ENCODE peak calls at places on chromosomes 16 and 17, in four cellular contexts. One of them, this sample, is unnamed.

GRCh38 chr17:19785854-19786253 is 37.8 kb upstream of the ALDH3A1 start:
- DNase-seq in HepG2: no peak
- DNase-seq in HCT116: no peak
- DNase-seq in K562: no peak
- DNase-seq in this sample: no peak

GRCh38 chr17:58409432-58409831 is 7.9 kb downstream of the RNF43 start:
- DNase-seq in HepG2: no peak
- DNase-seq in HCT116: no peak
- DNase-seq in K562: no peak
- DNase-seq in this sample: no peak

GRCh38 chr16:59865071-59865671 is 1131.1 kb upstream of the GOT2 start:
- DNase-seq in HCT116: no peak
- DNase-seq in K562: no peak
- DNase-seq in HepG2: no peak
- DNase-seq in this sample: no peak

GRCh38 chr17:19650826-19651225 is 2.3 kb downstream of the ALDH3A2 start:
- DNase-seq in HCT116: no peak
- DNase-seq in HepG2: no peak
- DNase-seq in K562: no peak
- DNase-seq in this sample: no peak

GRCh38 chr17:61002316-61002736 is 324.7 kb downstream of the BCAS3 start:
- DNase-seq in HCT116: peak
- DNase-seq in K562: peak
- DNase-seq in HepG2: peak
- DNase-seq in this sample: peak

GRCh38 chr17:73591278-73592078 is 52.8 kb downstream of the SDK2 start:
- DNase-seq in HepG2: no peak
- DNase-seq in K562: no peak
- DNase-seq in HCT116: no peak
- DNase-seq in this sample: no peak

GRCh38 chr17:17342242-17342945 is 39.2 kb downstream of the NT5M start:
- DNase-seq in K562: no peak
- DNase-seq in HCT116: no peak
- DNase-seq in HepG2: no peak
- DNase-seq in this sample: no peak

GRCh38 chr17:37047631-37048104 is 98.9 kb downstream of the AATF start:
- DNase-seq in HepG2: peak
- DNase-seq in HCT116: peak
- DNase-seq in K562: peak
- DNase-seq in this sample: peak

GRCh38 chr17:42797067-42798007 is 1.2 kb downstream of the COA3 start:
- DNase-seq in K562: no peak
- DNase-seq in HepG2: peak
- DNase-seq in HCT116: no peak
- DNase-seq in this sample: no peak

GRCh38 chr16:72884037-72884436 is 163.9 kb downstream of the ZFHX3 start:
- DNase-seq in K562: no peak
- DNase-seq in HCT116: no peak
- DNase-seq in HepG2: no peak
- DNase-seq in this sample: no peak

GRCh38 chr16:24858219-24859041 is 12.7 kb downstream of the SLC5A11 start:
- DNase-seq in HepG2: peak
- DNase-seq in K562: peak
- DNase-seq in HCT116: no peak
- DNase-seq in this sample: no peak

GRCh38 chr16:50509521-50510341 is 38.5 kb upstream of the NKD1 start:
- DNase-seq in HepG2: peak
- DNase-seq in HCT116: peak
- DNase-seq in K562: peak
- DNase-seq in this sample: peak

GRCh38 chr17:61400058-61400785 is 579 bp downstream of the TBX2 start:
- DNase-seq in HepG2: no peak
- DNase-seq in HCT116: no peak
- DNase-seq in K562: no peak
- DNase-seq in this sample: peak

GRCh38 chr16:57092786-57093301 is 461 bp downstream of the CPNE2 start:
- DNase-seq in HCT116: no peak
- DNase-seq in K562: peak
- DNase-seq in HepG2: no peak
- DNase-seq in this sample: peak

GRCh38 chr16:10989494-10989893 is 45.1 kb downstream of the CLEC16A start:
- DNase-seq in HCT116: no peak
- DNase-seq in HepG2: no peak
- DNase-seq in K562: no peak
- DNase-seq in this sample: peak

GRCh38 chr17:77516902-77517301 is 376.1 kb downstream of the SEC14L1 start:
- DNase-seq in K562: no peak
- DNase-seq in HCT116: no peak
- DNase-seq in HepG2: no peak
- DNase-seq in this sample: no peak

GRCh38 chr17:78925234-78925633 is at the start of gene TIMP2:
- DNase-seq in HepG2: peak
- DNase-seq in K562: peak
- DNase-seq in HCT116: no peak
- DNase-seq in this sample: peak

GRCh38 chr17:52024296-52024870 is 134.1 kb downstream of the CA10 start:
- DNase-seq in K562: no peak
- DNase-seq in HepG2: no peak
- DNase-seq in HCT116: no peak
- DNase-seq in this sample: peak

GRCh38 chr16:17379121-17379571 is 91.6 kb downstream of the XYLT1 start:
- DNase-seq in HCT116: no peak
- DNase-seq in HepG2: no peak
- DNase-seq in K562: no peak
- DNase-seq in this sample: peak

GRCh38 chr16:77434365-77435239 is at the start of gene ADAMTS18:
- DNase-seq in K562: no peak
- DNase-seq in HepG2: no peak
- DNase-seq in HCT116: no peak
- DNase-seq in this sample: peak

GRCh38 chr17:2705263-2705662 is 6.3 kb downstream of the CLUH start:
- DNase-seq in HCT116: no peak
- DNase-seq in K562: no peak
- DNase-seq in HepG2: peak
- DNase-seq in this sample: no peak

GRCh38 chr17:82449136-82449882 is 1.2 kb downstream of the CYBC1 start:
- DNase-seq in HepG2: no peak
- DNase-seq in K562: no peak
- DNase-seq in HCT116: no peak
- DNase-seq in this sample: peak

GRCh38 chr16:86983621-86984020 is 333.6 kb downstream of the C16orf95 start:
- DNase-seq in HepG2: no peak
- DNase-seq in HCT116: no peak
- DNase-seq in K562: no peak
- DNase-seq in this sample: no peak

GRCh38 chr16:25126820-25127232 is 15.3 kb downstream of the LCMT1 start:
- DNase-seq in K562: peak
- DNase-seq in HepG2: peak
- DNase-seq in HCT116: no peak
- DNase-seq in this sample: no peak

GRCh38 chr16:58070585-58070984 is 45.0 kb downstream of the MMP15 start:
- DNase-seq in HCT116: no peak
- DNase-seq in K562: peak
- DNase-seq in HepG2: no peak
- DNase-seq in this sample: no peak

GRCh38 chr17:80761421-80761871 is 216.8 kb downstream of the RPTOR start:
- DNase-seq in K562: no peak
- DNase-seq in HCT116: peak
- DNase-seq in HepG2: no peak
- DNase-seq in this sample: no peak
- TF ChIP-seq ELF1 in K562: no peak
- TF ChIP-seq ELF1 in HCT116: no peak
- TF ChIP-seq ELF1 in HepG2: no peak
- TF ChIP-seq ELF1 in this sample: no peak

GRCh38 chr17:14201087-14201486 is 35.6 kb downstream of the CDRT15 start:
- DNase-seq in HepG2: no peak
- DNase-seq in K562: no peak
- DNase-seq in HCT116: no peak
- DNase-seq in this sample: no peak

GRCh38 chr17:14203392-14203791 is 33.3 kb downstream of the CDRT15 start:
- DNase-seq in K562: peak
- DNase-seq in HepG2: no peak
- DNase-seq in HCT116: no peak
- DNase-seq in this sample: no peak

GRCh38 chr17:14202388-14203166 is 34.1 kb downstream of the CDRT15 start:
- DNase-seq in HepG2: no peak
- DNase-seq in K562: no peak
- DNase-seq in HCT116: no peak
- DNase-seq in this sample: no peak

GRCh38 chr17:14200354-14200753 is 36.3 kb downstream of the CDRT15 start:
- DNase-seq in K562: no peak
- DNase-seq in HepG2: no peak
- DNase-seq in HCT116: no peak
- DNase-seq in this sample: no peak

GRCh38 chr17:14201595-14201994 is 35.1 kb downstream of the CDRT15 start:
- DNase-seq in HCT116: no peak
- DNase-seq in K562: no peak
- DNase-seq in HepG2: no peak
- DNase-seq in this sample: no peak
- TF ChIP-seq ELF1 in HCT116: no peak
- TF ChIP-seq ELF1 in K562: no peak
- TF ChIP-seq ELF1 in HepG2: no peak
- TF ChIP-seq ELF1 in this sample: no peak

GRCh38 chr16:67458121-67458641 is 22.8 kb downstream of the ATP6V0D1 start:
- DNase-seq in K562: no peak
- DNase-seq in HCT116: no peak
- DNase-seq in HepG2: no peak
- DNase-seq in this sample: no peak
- TF ChIP-seq ELF1 in K562: no peak
- TF ChIP-seq ELF1 in HCT116: no peak
- TF ChIP-seq ELF1 in HepG2: no peak
- TF ChIP-seq ELF1 in this sample: no peak

GRCh38 chr17:7003745-7004144 is 7.9 kb downstream of the ALOX12 start:
- DNase-seq in HepG2: no peak
- DNase-seq in K562: no peak
- DNase-seq in HCT116: no peak
- DNase-seq in this sample: no peak
- TF ChIP-seq ELF1 in HepG2: no peak
- TF ChIP-seq ELF1 in K562: no peak
- TF ChIP-seq ELF1 in HCT116: no peak
- TF ChIP-seq ELF1 in this sample: no peak

GRCh38 chr16:21264226-21265036 is 13.7 kb downstream of the CRYM start:
- DNase-seq in K562: no peak
- DNase-seq in HCT116: no peak
- DNase-seq in HepG2: peak
- DNase-seq in this sample: no peak
- TF ChIP-seq ELF1 in K562: no peak
- TF ChIP-seq ELF1 in HCT116: no peak
- TF ChIP-seq ELF1 in HepG2: no peak
- TF ChIP-seq ELF1 in this sample: no peak

DNA sequence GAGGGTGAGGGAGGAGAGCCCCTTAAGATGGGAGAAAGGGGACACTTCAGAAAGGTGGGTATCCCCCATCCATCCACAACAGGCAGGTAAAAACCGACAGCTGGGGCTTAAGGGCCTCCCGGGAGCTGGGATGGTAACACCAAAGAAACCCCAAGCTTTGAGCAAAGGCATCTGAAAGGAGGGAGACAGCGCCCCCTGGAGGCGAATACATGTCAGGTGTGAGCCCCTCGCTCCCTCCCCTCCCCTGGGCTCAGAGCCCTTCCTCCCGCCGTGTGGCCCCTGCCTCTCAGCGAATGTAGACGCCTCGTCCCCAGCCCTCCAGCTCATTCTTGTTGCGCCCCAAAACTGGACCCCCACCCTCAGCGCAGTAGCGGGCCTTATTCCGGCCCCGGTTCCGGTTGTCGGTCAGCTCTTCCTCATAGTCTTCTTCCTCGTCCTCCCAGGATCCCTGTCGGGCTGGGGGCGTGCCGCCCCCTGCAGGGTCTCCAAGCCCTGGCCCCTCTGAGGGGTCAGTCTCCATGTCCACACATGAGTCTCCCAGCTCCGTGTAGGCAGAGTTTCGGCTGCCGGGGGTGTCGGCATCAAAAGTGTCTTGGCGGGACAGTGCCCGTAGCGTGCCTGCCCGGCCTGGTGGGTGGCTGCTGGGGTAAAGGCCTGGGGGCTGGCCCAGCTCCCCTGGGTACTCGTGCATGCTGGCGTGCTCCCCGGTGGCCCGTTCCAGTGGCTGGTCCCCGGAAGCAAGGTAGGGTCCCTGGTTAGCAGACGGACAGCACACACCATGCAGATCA is 9.1 kb upstream of the ARL5C start:
- DNase-seq in K562: peak
- DNase-seq in HCT116: peak
- DNase-seq in HepG2: peak
- DNase-seq in this sample: peak
- TF ChIP-seq ELF1 in K562: no peak
- TF ChIP-seq ELF1 in HCT116: no peak
- TF ChIP-seq ELF1 in HepG2: no peak
- TF ChIP-seq ELF1 in this sample: no peak

DNA sequence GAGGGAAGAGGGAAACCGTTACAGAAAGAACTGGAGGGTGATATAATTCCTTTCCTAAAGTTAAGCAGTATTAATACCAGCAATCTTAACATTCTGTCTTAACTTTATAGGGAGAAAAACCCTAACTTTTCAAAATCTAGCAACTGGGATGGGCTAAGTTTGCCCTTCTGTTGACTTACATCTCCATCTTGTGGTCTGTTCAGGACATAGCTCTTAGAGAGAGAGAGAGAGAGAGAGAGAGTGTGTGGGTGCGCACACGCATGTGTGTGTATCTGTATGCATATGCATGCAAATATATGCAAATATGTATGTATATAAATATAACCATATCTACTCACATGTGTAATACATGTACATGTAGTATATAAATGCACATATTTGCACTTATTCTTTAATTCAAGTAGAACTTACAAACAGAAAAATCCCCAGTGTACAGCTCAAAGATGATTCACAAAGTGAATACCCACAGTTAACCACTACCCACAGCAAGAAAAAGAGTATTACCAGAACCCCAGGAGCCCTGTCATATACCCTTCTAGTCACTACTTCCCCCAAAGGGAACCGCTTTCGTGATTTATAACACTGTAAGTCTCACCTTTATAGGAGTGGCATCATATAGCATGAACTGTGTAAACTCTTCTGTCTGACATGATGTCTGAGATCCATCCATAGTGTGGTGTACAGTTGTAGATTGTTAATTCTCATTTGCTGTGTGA is 46.4 kb downstream of the STX8 start:
- DNase-seq in K562: peak
- DNase-seq in HCT116: no peak
- DNase-seq in HepG2: peak
- DNase-seq in this sample: peak
- TF ChIP-seq ELF1 in K562: no peak
- TF ChIP-seq ELF1 in HCT116: no peak
- TF ChIP-seq ELF1 in HepG2: no peak
- TF ChIP-seq ELF1 in this sample: no peak